ENCODE peak calls at places on chromosomes 13 and 19, in four cellular contexts. W is NCI-H69, Y is HEK293T, E is AG10803. R is an unnamed sample.

GRCh38 chr13:97797553-97797952 is 155.9 kb upstream of the IPO5 start:
- DNase-seq in W (no peak), E (no peak), Y (no peak), R (no peak)

GRCh38 chr19:8194528-8195275 is 14.5 kb upstream of the CERS4 start:
- DNase-seq in W (no peak), Y (no peak), E (no peak), R (no peak)

GRCh38 chr19:53991224-53992113 is at the start of gene CACNG6:
- DNase-seq in Y (peak), W (peak), E (no peak), R (no peak)

GRCh38 chr19:10762656-10763055 is 44.8 kb downstream of the DNM2 start:
- DNase-seq in Y (no peak), E (no peak), W (peak), R (no peak)

GRCh38 chr13:40210865-40211585 is 455.4 kb downstream of the FOXO1 start:
- DNase-seq in W (no peak), E (no peak), Y (peak), R (no peak)

GRCh38 chr19:9839415-9839814 is 4.3 kb downstream of the PIN1 start:
- DNase-seq in W (peak), E (no peak), Y (no peak), R (peak)

GRCh38 chr13:46831588-46832194 is 34.7 kb upstream of the ESD start:
- DNase-seq in Y (peak), W (peak), E (peak), R (peak)

GRCh38 chr19:34676697-34677385 is at the start of gene SCGB2B2:
- DNase-seq in W (peak), Y (peak), E (no peak), R (peak)

GRCh38 chr19:14350302-14350701 is 30.9 kb upstream of the ADGRE5 start:
- DNase-seq in Y (no peak), E (no peak), W (peak), R (no peak)

GRCh38 chr13:40060318-40061007 is 405.0 kb downstream of the COG6 start:
- DNase-seq in W (peak), E (peak), Y (no peak), R (peak)

GRCh38 chr13:76764916-76765315 is 121.3 kb downstream of the KCTD12 start:
- DNase-seq in Y (no peak), W (no peak), E (no peak), R (peak)

GRCh38 chr13:99958402-99959126 is 13.0 kb downstream of the ZIC5 start:
- DNase-seq in W (peak), Y (no peak), E (no peak), R (no peak)